ENCODE peak calls at places on chromosomes 5 and 9, in five cellular contexts. One of them, this sample, is unnamed. For H3K4me1 and H3K9me3, the result is how much of the 10 kb centered on the place peaks cover.

GRCh38 chr5:136039202-136039601 is 10.4 kb downstream of the TGFBI start:
- DNase-seq in hepatocyte: no peak
- DNase-seq in colonic mucosa: no peak
- DNase-seq in lower lobe of right lung: no peak
- DNase-seq in cardiac muscle cell: no peak
- DNase-seq in this sample: no peak

GRCh38 chr5:35884125-35884788 is 27.6 kb downstream of the IL7R start:
- DNase-seq in lower lobe of right lung: no peak
- DNase-seq in cardiac muscle cell: peak
- DNase-seq in hepatocyte: no peak
- DNase-seq in colonic mucosa: no peak
- DNase-seq in this sample: no peak

GRCh38 chr5:75566710-75567309 is 44.4 kb upstream of the ANKDD1B start:
- DNase-seq in cardiac muscle cell: peak
- DNase-seq in lower lobe of right lung: no peak
- DNase-seq in hepatocyte: peak
- DNase-seq in colonic mucosa: no peak
- DNase-seq in this sample: no peak

GRCh38 chr5:175235251-175235963 is 208.6 kb downstream of the DRD1 start:
- DNase-seq in lower lobe of right lung: no peak
- DNase-seq in colonic mucosa: no peak
- DNase-seq in hepatocyte: peak
- DNase-seq in cardiac muscle cell: no peak
- DNase-seq in this sample: no peak

GRCh38 chr5:153153086-153153485 is 337.4 kb upstream of the GRIA1 start:
- DNase-seq in cardiac muscle cell: peak
- DNase-seq in lower lobe of right lung: no peak
- DNase-seq in colonic mucosa: no peak
- DNase-seq in hepatocyte: no peak
- DNase-seq in this sample: no peak

GRCh38 chr5:174511711-174512253 is 212.6 kb upstream of the MSX2 start:
- DNase-seq in lower lobe of right lung: no peak
- DNase-seq in colonic mucosa: no peak
- DNase-seq in cardiac muscle cell: peak
- DNase-seq in hepatocyte: no peak
- DNase-seq in this sample: no peak

GRCh38 chr9:137723396-137724113 is 104.8 kb downstream of the EHMT1 start:
- DNase-seq in lower lobe of right lung: no peak
- DNase-seq in colonic mucosa: no peak
- DNase-seq in hepatocyte: no peak
- DNase-seq in cardiac muscle cell: no peak
- DNase-seq in this sample: no peak

GRCh38 chr9:83596899-83597504 is 25.9 kb upstream of the IDNK start:
- DNase-seq in cardiac muscle cell: peak
- DNase-seq in hepatocyte: peak
- DNase-seq in lower lobe of right lung: no peak
- DNase-seq in colonic mucosa: peak
- DNase-seq in this sample: no peak

GRCh38 chr5:174794941-174795672 is 70.7 kb downstream of the MSX2 start:
- DNase-seq in colonic mucosa: no peak
- DNase-seq in hepatocyte: no peak
- DNase-seq in cardiac muscle cell: peak
- DNase-seq in lower lobe of right lung: no peak
- DNase-seq in this sample: no peak

GRCh38 chr9:136521541-136521940 is 24.3 kb downstream of the NOTCH1 start:
- DNase-seq in colonic mucosa: peak
- DNase-seq in lower lobe of right lung: peak
- DNase-seq in cardiac muscle cell: no peak
- DNase-seq in hepatocyte: peak
- DNase-seq in this sample: peak

GRCh38 chr9:90787771-90788460 is 13.7 kb upstream of the SYK start:
- DNase-seq in colonic mucosa: no peak
- DNase-seq in lower lobe of right lung: no peak
- DNase-seq in cardiac muscle cell: no peak
- DNase-seq in hepatocyte: no peak
- DNase-seq in this sample: no peak

GRCh38 chr9:130927995-130928900 is 10.8 kb downstream of the FIBCD1 start:
- DNase-seq in cardiac muscle cell: peak
- DNase-seq in hepatocyte: peak
- DNase-seq in colonic mucosa: peak
- DNase-seq in lower lobe of right lung: no peak
- DNase-seq in this sample: no peak

DNA sequence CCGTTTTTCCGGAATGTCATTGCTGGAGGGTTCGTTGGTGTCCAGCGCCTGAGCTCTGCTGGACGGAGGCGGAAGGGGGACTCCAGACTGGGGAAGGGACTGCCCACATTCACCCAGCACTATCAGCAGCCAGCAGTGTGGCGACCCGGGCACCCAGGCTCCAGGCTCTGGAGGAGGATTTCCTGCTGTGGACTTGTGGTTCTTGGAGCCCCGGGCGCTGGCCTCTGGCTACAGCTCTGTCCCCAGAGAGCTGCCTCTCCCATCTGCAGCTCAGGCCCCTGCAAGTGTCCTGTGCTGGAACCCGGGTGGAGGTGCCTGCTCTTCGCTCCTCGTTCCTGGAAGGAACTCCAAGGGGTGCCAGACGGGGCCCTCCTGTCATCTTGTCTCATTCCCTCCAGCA is 152.6 kb downstream of the RGS3 start:
- DNase-seq in cardiac muscle cell: no peak
- DNase-seq in colonic mucosa: no peak
- DNase-seq in hepatocyte: no peak
- DNase-seq in lower lobe of right lung: no peak
- DNase-seq in this sample: peak
- H3K4me1 ChIP-seq in cardiac muscle cell: under half
- H3K4me1 ChIP-seq in colonic mucosa: under half
- H3K4me1 ChIP-seq in hepatocyte: under half
- H3K4me1 ChIP-seq in lower lobe of right lung: under half
- H3K4me1 ChIP-seq in this sample: under half

GRCh38 chr5:164498393-164498792 is 993.0 kb downstream of the MAT2B start:
- DNase-seq in cardiac muscle cell: no peak
- DNase-seq in lower lobe of right lung: no peak
- DNase-seq in hepatocyte: no peak
- DNase-seq in colonic mucosa: no peak
- DNase-seq in this sample: no peak

GRCh38 chr5:164504141-164504772 is 998.8 kb downstream of the MAT2B start:
- DNase-seq in colonic mucosa: peak
- DNase-seq in cardiac muscle cell: peak
- DNase-seq in lower lobe of right lung: no peak
- DNase-seq in hepatocyte: peak
- DNase-seq in this sample: no peak

GRCh38 chr5:164497665-164498064 is 992.2 kb downstream of the MAT2B start:
- DNase-seq in colonic mucosa: no peak
- DNase-seq in lower lobe of right lung: no peak
- DNase-seq in hepatocyte: no peak
- DNase-seq in cardiac muscle cell: no peak
- DNase-seq in this sample: no peak

GRCh38 chr5:164500856-164501255 is 995.4 kb downstream of the MAT2B start:
- DNase-seq in lower lobe of right lung: no peak
- DNase-seq in hepatocyte: no peak
- DNase-seq in colonic mucosa: no peak
- DNase-seq in cardiac muscle cell: no peak
- DNase-seq in this sample: no peak

GRCh38 chr5:164501344-164501743 is 995.9 kb downstream of the MAT2B start:
- DNase-seq in cardiac muscle cell: no peak
- DNase-seq in hepatocyte: no peak
- DNase-seq in colonic mucosa: no peak
- DNase-seq in lower lobe of right lung: no peak
- DNase-seq in this sample: no peak
- H3K9me3 ChIP-seq in cardiac muscle cell: under half
- H3K9me3 ChIP-seq in hepatocyte: under half
- H3K9me3 ChIP-seq in colonic mucosa: under half
- H3K9me3 ChIP-seq in lower lobe of right lung: under half
- H3K9me3 ChIP-seq in this sample: under half

GRCh38 chr5:172707285-172708182 is 63.5 kb downstream of the DUSP1 start:
- DNase-seq in hepatocyte: peak
- DNase-seq in colonic mucosa: no peak
- DNase-seq in cardiac muscle cell: peak
- DNase-seq in lower lobe of right lung: no peak
- DNase-seq in this sample: peak
- TF ChIP-seq CTCF in hepatocyte: peak
- TF ChIP-seq CTCF in colonic mucosa: no peak
- TF ChIP-seq CTCF in cardiac muscle cell: peak
- TF ChIP-seq CTCF in lower lobe of right lung: peak
- TF ChIP-seq CTCF in this sample: peak

GRCh38 chr9:113582698-113583200 is 119.2 kb downstream of the RGS3 start:
- DNase-seq in colonic mucosa: no peak
- DNase-seq in lower lobe of right lung: no peak
- DNase-seq in hepatocyte: no peak
- DNase-seq in cardiac muscle cell: no peak
- DNase-seq in this sample: no peak

GRCh38 chr9:113587471-113588031 is 124.0 kb downstream of the RGS3 start:
- DNase-seq in lower lobe of right lung: peak
- DNase-seq in cardiac muscle cell: peak
- DNase-seq in hepatocyte: peak
- DNase-seq in colonic mucosa: no peak
- DNase-seq in this sample: no peak

GRCh38 chr9:113583511-113584470 is 120.3 kb downstream of the RGS3 start:
- DNase-seq in cardiac muscle cell: no peak
- DNase-seq in hepatocyte: no peak
- DNase-seq in lower lobe of right lung: peak
- DNase-seq in colonic mucosa: no peak
- DNase-seq in this sample: no peak

GRCh38 chr9:113585555-113585954 is 122.0 kb downstream of the RGS3 start:
- DNase-seq in hepatocyte: no peak
- DNase-seq in lower lobe of right lung: no peak
- DNase-seq in colonic mucosa: no peak
- DNase-seq in cardiac muscle cell: no peak
- DNase-seq in this sample: no peak

DNA sequence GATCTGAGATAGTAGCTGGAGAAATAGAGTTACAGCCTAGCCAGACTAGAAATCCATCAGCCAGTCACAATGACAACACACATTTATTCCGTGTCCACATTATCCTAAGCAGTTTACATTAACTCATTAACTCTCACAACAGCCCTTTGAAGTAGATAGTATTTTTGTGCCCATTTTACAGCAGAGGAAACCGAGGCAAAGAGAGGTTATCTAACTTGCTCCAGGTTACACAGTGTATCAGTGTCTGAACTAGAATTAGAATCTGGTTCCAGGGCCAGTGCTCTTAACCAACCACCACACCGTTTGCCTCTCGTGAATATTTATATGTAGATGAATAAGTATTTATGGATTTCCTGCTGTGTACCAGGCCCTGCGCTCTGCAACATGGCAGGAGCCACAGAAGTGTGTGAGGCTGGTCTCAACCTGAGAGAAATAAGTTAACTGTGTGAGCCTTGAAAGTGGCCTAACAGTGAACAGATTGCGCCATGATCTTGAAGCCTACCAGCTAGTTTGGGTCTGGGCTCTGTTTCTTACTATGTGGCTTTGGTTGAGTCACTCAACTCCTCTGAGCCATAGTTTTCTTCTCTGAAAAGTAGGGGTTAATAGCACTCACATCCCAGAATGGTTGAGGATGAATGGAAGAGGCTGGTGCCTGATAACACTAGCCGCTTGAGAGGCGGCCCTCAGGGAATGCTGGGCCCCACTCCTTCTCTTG is 121.4 kb downstream of the RGS3 start:
- DNase-seq in lower lobe of right lung: no peak
- DNase-seq in hepatocyte: no peak
- DNase-seq in cardiac muscle cell: no peak
- DNase-seq in colonic mucosa: no peak
- DNase-seq in this sample: no peak
- H3K4me1 ChIP-seq in lower lobe of right lung: half or more
- H3K4me1 ChIP-seq in hepatocyte: under half
- H3K4me1 ChIP-seq in cardiac muscle cell: under half
- H3K4me1 ChIP-seq in colonic mucosa: under half
- H3K4me1 ChIP-seq in this sample: half or more

This sample was measured in upper lobe of right lung.